ENCODE peak calls at places on chromosomes 16 and 17, in eight cellular contexts. One of them, this sample, is unnamed.
A peak's percentile ranks its signal among the peaks of the same experiment; 100 is the strongest.

GRCh38 chr17:17740627-17741237 is 59.5 kb downstream of the RAI1 start:
- DNase-seq in lower lobe of right lung: no peak
- DNase-seq in testis: peak; percentile 50
- DNase-seq in A549: no peak
- DNase-seq in kidney epithelial cell: no peak
- DNase-seq in CD4-positive, alpha-beta T cell: peak; percentile 25
- DNase-seq in progenitor cell of endocrine pancreas: no peak
- DNase-seq in mammary epithelial cell: peak; percentile 61
- DNase-seq in this sample: no peak

GRCh38 chr16:29804455-29805231 is 1.7 kb upstream of the MAZ start:
- DNase-seq in mammary epithelial cell: no peak
- DNase-seq in CD4-positive, alpha-beta T cell: no peak
- DNase-seq in testis: peak; percentile 59
- DNase-seq in kidney epithelial cell: no peak
- DNase-seq in A549: no peak
- DNase-seq in lower lobe of right lung: peak; percentile 81
- DNase-seq in progenitor cell of endocrine pancreas: no peak
- DNase-seq in this sample: no peak

GRCh38 chr17:44921122-44921882 is 6.0 kb upstream of the GFAP start:
- DNase-seq in kidney epithelial cell: no peak
- DNase-seq in CD4-positive, alpha-beta T cell: no peak
- DNase-seq in lower lobe of right lung: peak; percentile 22
- DNase-seq in mammary epithelial cell: no peak
- DNase-seq in A549: no peak
- DNase-seq in testis: peak; percentile 61
- DNase-seq in progenitor cell of endocrine pancreas: no peak
- DNase-seq in this sample: no peak

GRCh38 chr17:12342609-12343248 is 322.1 kb downstream of the MAP2K4 start:
- DNase-seq in progenitor cell of endocrine pancreas: no peak
- DNase-seq in CD4-positive, alpha-beta T cell: no peak
- DNase-seq in kidney epithelial cell: no peak
- DNase-seq in A549: peak; percentile 22
- DNase-seq in testis: no peak
- DNase-seq in lower lobe of right lung: no peak
- DNase-seq in mammary epithelial cell: no peak
- DNase-seq in this sample: no peak

GRCh38 chr16:68146583-68146982 is 61.4 kb downstream of the NFATC3 start:
- DNase-seq in kidney epithelial cell: no peak
- DNase-seq in A549: no peak
- DNase-seq in lower lobe of right lung: no peak
- DNase-seq in testis: no peak
- DNase-seq in CD4-positive, alpha-beta T cell: no peak
- DNase-seq in mammary epithelial cell: no peak
- DNase-seq in progenitor cell of endocrine pancreas: no peak
- DNase-seq in this sample: no peak

GRCh38 chr16:48617104-48617503 is 7.1 kb upstream of the N4BP1 start:
- DNase-seq in CD4-positive, alpha-beta T cell: no peak
- DNase-seq in progenitor cell of endocrine pancreas: no peak
- DNase-seq in kidney epithelial cell: no peak
- DNase-seq in A549: no peak
- DNase-seq in mammary epithelial cell: no peak
- DNase-seq in lower lobe of right lung: no peak
- DNase-seq in testis: no peak
- DNase-seq in this sample: no peak

GRCh38 chr16:3654249-3654991 is at the start of gene DNASE1:
- DNase-seq in progenitor cell of endocrine pancreas: peak; percentile 75
- DNase-seq in lower lobe of right lung: peak; percentile 67
- DNase-seq in A549: peak; percentile 74
- DNase-seq in kidney epithelial cell: peak; percentile 19
- DNase-seq in mammary epithelial cell: peak; percentile 40
- DNase-seq in CD4-positive, alpha-beta T cell: peak; percentile 35
- DNase-seq in testis: peak; percentile 74
- DNase-seq in this sample: no peak

GRCh38 chr17:76884995-76885896 is 17.0 kb downstream of the MGAT5B start:
- DNase-seq in mammary epithelial cell: no peak
- DNase-seq in CD4-positive, alpha-beta T cell: no peak
- DNase-seq in lower lobe of right lung: no peak
- DNase-seq in kidney epithelial cell: no peak
- DNase-seq in progenitor cell of endocrine pancreas: no peak
- DNase-seq in A549: no peak
- DNase-seq in testis: no peak
- DNase-seq in this sample: no peak

GRCh38 chr17:74746922-74747321 is 1.5 kb upstream of the NHERF1 start:
- DNase-seq in lower lobe of right lung: peak; percentile 44
- DNase-seq in testis: no peak
- DNase-seq in CD4-positive, alpha-beta T cell: no peak
- DNase-seq in progenitor cell of endocrine pancreas: no peak
- DNase-seq in mammary epithelial cell: no peak
- DNase-seq in A549: no peak
- DNase-seq in kidney epithelial cell: no peak
- DNase-seq in this sample: no peak

GRCh38 chr16:89268987-89269735 is 51.7 kb downstream of the ZNF778 start:
- DNase-seq in lower lobe of right lung: no peak
- DNase-seq in mammary epithelial cell: no peak
- DNase-seq in testis: peak; percentile 80
- DNase-seq in CD4-positive, alpha-beta T cell: no peak
- DNase-seq in kidney epithelial cell: no peak
- DNase-seq in A549: no peak
- DNase-seq in progenitor cell of endocrine pancreas: no peak
- DNase-seq in this sample: no peak

GRCh38 chr16:15690296-15690695 is 40.3 kb downstream of the NDE1 start:
- DNase-seq in kidney epithelial cell: no peak
- DNase-seq in testis: no peak
- DNase-seq in progenitor cell of endocrine pancreas: no peak
- DNase-seq in CD4-positive, alpha-beta T cell: no peak
- DNase-seq in mammary epithelial cell: no peak
- DNase-seq in lower lobe of right lung: no peak
- DNase-seq in A549: no peak
- DNase-seq in this sample: no peak

GRCh38 chr17:59783221-59784016 is 76.0 kb downstream of the VMP1 start:
- DNase-seq in CD4-positive, alpha-beta T cell: no peak
- DNase-seq in progenitor cell of endocrine pancreas: no peak
- DNase-seq in kidney epithelial cell: no peak
- DNase-seq in A549: peak; percentile 58
- DNase-seq in mammary epithelial cell: peak; percentile 36
- DNase-seq in testis: no peak
- DNase-seq in lower lobe of right lung: no peak
- DNase-seq in this sample: no peak

GRCh38 chr17:41226051-41226450 is 397 bp upstream of the KRTAP9-2 start:
- DNase-seq in mammary epithelial cell: no peak
- DNase-seq in progenitor cell of endocrine pancreas: no peak
- DNase-seq in A549: no peak
- DNase-seq in kidney epithelial cell: no peak
- DNase-seq in CD4-positive, alpha-beta T cell: no peak
- DNase-seq in lower lobe of right lung: no peak
- DNase-seq in testis: no peak
- DNase-seq in this sample: no peak

GRCh38 chr16:83966153-83966696 is 1.8 kb upstream of the NECAB2 start:
- DNase-seq in mammary epithelial cell: no peak
- DNase-seq in A549: no peak
- DNase-seq in testis: no peak
- DNase-seq in kidney epithelial cell: no peak
- DNase-seq in CD4-positive, alpha-beta T cell: no peak
- DNase-seq in lower lobe of right lung: peak; percentile 24
- DNase-seq in progenitor cell of endocrine pancreas: no peak
- DNase-seq in this sample: no peak

GRCh38 chr17:39679521-39680192 is 8.2 kb downstream of the PGAP3 start:
- DNase-seq in A549: no peak
- DNase-seq in progenitor cell of endocrine pancreas: no peak
- DNase-seq in lower lobe of right lung: no peak
- DNase-seq in testis: no peak
- DNase-seq in mammary epithelial cell: no peak
- DNase-seq in CD4-positive, alpha-beta T cell: peak; percentile 33
- DNase-seq in kidney epithelial cell: no peak
- DNase-seq in this sample: no peak

GRCh38 chr17:66625321-66625767 is 209.6 kb upstream of the CACNG5 start:
- DNase-seq in progenitor cell of endocrine pancreas: no peak
- DNase-seq in mammary epithelial cell: peak; percentile 19
- DNase-seq in CD4-positive, alpha-beta T cell: no peak
- DNase-seq in kidney epithelial cell: no peak
- DNase-seq in lower lobe of right lung: no peak
- DNase-seq in A549: peak; percentile 85
- DNase-seq in testis: no peak
- DNase-seq in this sample: no peak
- TF ChIP-seq CTCF in progenitor cell of endocrine pancreas: peak; percentile 61
- TF ChIP-seq CTCF in mammary epithelial cell: peak; percentile 32
- TF ChIP-seq CTCF in CD4-positive, alpha-beta T cell: no peak
- TF ChIP-seq CTCF in kidney epithelial cell: peak; percentile 45
- TF ChIP-seq CTCF in lower lobe of right lung: peak; percentile 35
- TF ChIP-seq CTCF in A549: peak; percentile 91
- TF ChIP-seq CTCF in testis: peak; percentile 21
- TF ChIP-seq CTCF in this sample: no peak

GRCh38 chr17:1563786-1564613 is 1.4 kb upstream of the PITPNA start:
- DNase-seq in testis: no peak
- DNase-seq in A549: no peak
- DNase-seq in kidney epithelial cell: no peak
- DNase-seq in mammary epithelial cell: no peak
- DNase-seq in progenitor cell of endocrine pancreas: no peak
- DNase-seq in lower lobe of right lung: no peak
- DNase-seq in CD4-positive, alpha-beta T cell: no peak
- DNase-seq in this sample: no peak

GRCh38 chr17:1560582-1561170 is 1.9 kb downstream of the PITPNA start:
- DNase-seq in CD4-positive, alpha-beta T cell: no peak
- DNase-seq in lower lobe of right lung: no peak
- DNase-seq in testis: no peak
- DNase-seq in kidney epithelial cell: no peak
- DNase-seq in mammary epithelial cell: no peak
- DNase-seq in progenitor cell of endocrine pancreas: no peak
- DNase-seq in A549: no peak
- DNase-seq in this sample: no peak

GRCh38 chr17:1562178-1562643 is 381 bp downstream of the PITPNA start:
- DNase-seq in mammary epithelial cell: no peak
- DNase-seq in kidney epithelial cell: no peak
- DNase-seq in testis: no peak
- DNase-seq in A549: peak; percentile 38
- DNase-seq in lower lobe of right lung: peak; percentile 77
- DNase-seq in CD4-positive, alpha-beta T cell: no peak
- DNase-seq in progenitor cell of endocrine pancreas: peak; percentile 35
- DNase-seq in this sample: no peak

GRCh38 chr17:1559743-1560581 is 2.6 kb downstream of the PITPNA start:
- DNase-seq in progenitor cell of endocrine pancreas: no peak
- DNase-seq in A549: no peak
- DNase-seq in testis: no peak
- DNase-seq in kidney epithelial cell: no peak
- DNase-seq in CD4-positive, alpha-beta T cell: no peak
- DNase-seq in mammary epithelial cell: no peak
- DNase-seq in lower lobe of right lung: no peak
- DNase-seq in this sample: no peak

GRCh38 chr17:1561420-1562177 is 993 bp downstream of the PITPNA start:
- DNase-seq in A549: peak; percentile 63
- DNase-seq in mammary epithelial cell: peak; percentile 23
- DNase-seq in testis: no peak
- DNase-seq in lower lobe of right lung: peak; percentile 61
- DNase-seq in CD4-positive, alpha-beta T cell: peak; percentile 33
- DNase-seq in progenitor cell of endocrine pancreas: peak; percentile 42
- DNase-seq in kidney epithelial cell: no peak
- DNase-seq in this sample: no peak
- TF ChIP-seq CTCF in A549: peak; percentile 20
- TF ChIP-seq CTCF in mammary epithelial cell: no peak
- TF ChIP-seq CTCF in testis: peak; percentile 32
- TF ChIP-seq CTCF in lower lobe of right lung: peak; percentile 15
- TF ChIP-seq CTCF in CD4-positive, alpha-beta T cell: peak; percentile 23
- TF ChIP-seq CTCF in progenitor cell of endocrine pancreas: peak; percentile 45
- TF ChIP-seq CTCF in kidney epithelial cell: no peak
- TF ChIP-seq CTCF in this sample: no peak

DNA sequence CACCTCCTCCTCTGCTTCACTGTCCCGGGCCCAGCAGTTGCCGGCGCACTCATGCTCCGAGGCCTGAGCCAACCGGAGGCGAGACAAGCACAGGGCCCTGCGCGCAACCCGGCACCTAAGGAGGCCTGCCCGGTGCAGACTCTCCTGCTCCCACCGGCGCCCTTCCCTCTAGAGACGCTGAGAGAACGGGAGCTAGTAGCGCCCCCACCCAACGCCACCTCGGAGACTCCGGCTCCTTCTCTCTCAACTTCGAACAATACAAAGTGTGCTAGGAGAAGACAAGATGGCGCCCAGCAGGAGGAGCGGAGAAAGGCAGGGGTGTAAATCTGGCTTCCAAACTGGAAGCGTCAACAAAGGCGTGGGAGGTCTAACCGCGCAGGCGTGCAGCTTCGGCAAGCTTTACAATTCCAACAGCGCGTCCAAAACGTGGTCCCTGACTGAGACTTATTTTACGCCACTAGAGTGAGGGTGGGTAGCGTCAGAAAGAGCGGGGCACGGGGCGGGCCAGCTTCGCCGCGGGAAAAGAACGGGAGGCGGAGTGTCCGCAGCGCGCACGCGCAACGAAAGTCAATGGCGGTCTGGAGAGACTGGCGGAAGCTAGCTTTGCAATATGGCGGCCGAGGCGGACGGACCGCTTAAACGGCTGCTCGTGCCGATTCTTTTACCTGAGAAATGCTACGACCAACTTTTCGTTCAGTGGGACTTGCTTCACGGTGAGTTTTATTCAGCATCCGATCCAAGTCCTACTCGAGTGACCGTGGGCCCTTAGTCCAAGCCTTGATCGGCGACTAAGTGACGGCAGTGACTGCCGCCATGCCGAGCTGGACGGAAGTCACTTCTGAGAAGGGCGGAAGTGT is at the start of gene MPDU1:
- DNase-seq in mammary epithelial cell: peak; percentile 95
- DNase-seq in CD4-positive, alpha-beta T cell: peak; percentile 91
- DNase-seq in progenitor cell of endocrine pancreas: peak; percentile 88
- DNase-seq in kidney epithelial cell: peak; percentile 67
- DNase-seq in testis: peak; percentile 97
- DNase-seq in A549: peak; percentile 89
- DNase-seq in lower lobe of right lung: peak; percentile 97
- DNase-seq in this sample: peak; percentile 74
- TF ChIP-seq CTCF in mammary epithelial cell: no peak
- TF ChIP-seq CTCF in CD4-positive, alpha-beta T cell: no peak
- TF ChIP-seq CTCF in progenitor cell of endocrine pancreas: no peak
- TF ChIP-seq CTCF in kidney epithelial cell: no peak
- TF ChIP-seq CTCF in testis: no peak
- TF ChIP-seq CTCF in A549: no peak
- TF ChIP-seq CTCF in lower lobe of right lung: no peak
- TF ChIP-seq CTCF in this sample: no peak

GRCh38 chr16:19555938-19556778 is 655 bp downstream of the VPS35L start:
- DNase-seq in lower lobe of right lung: no peak
- DNase-seq in CD4-positive, alpha-beta T cell: peak; percentile 2
- DNase-seq in testis: peak; percentile 46
- DNase-seq in progenitor cell of endocrine pancreas: peak; percentile 11
- DNase-seq in kidney epithelial cell: no peak
- DNase-seq in mammary epithelial cell: peak; percentile 27
- DNase-seq in A549: peak; percentile 41
- DNase-seq in this sample: no peak
- TF ChIP-seq CTCF in lower lobe of right lung: peak; percentile 17
- TF ChIP-seq CTCF in CD4-positive, alpha-beta T cell: no peak
- TF ChIP-seq CTCF in testis: no peak
- TF ChIP-seq CTCF in progenitor cell of endocrine pancreas: peak; percentile 44
- TF ChIP-seq CTCF in kidney epithelial cell: no peak
- TF ChIP-seq CTCF in mammary epithelial cell: peak; percentile 8
- TF ChIP-seq CTCF in A549: no peak
- TF ChIP-seq CTCF in this sample: no peak

GRCh38 chr17:67993153-67993997 is 2.9 kb downstream of the C17orf58 start:
- DNase-seq in mammary epithelial cell: peak; percentile 73
- DNase-seq in CD4-positive, alpha-beta T cell: peak; percentile 54
- DNase-seq in progenitor cell of endocrine pancreas: peak; percentile 72
- DNase-seq in lower lobe of right lung: peak; percentile 91
- DNase-seq in kidney epithelial cell: no peak
- DNase-seq in testis: peak; percentile 89
- DNase-seq in A549: peak; percentile 77
- DNase-seq in this sample: peak; percentile 34
- TF ChIP-seq CTCF in mammary epithelial cell: no peak
- TF ChIP-seq CTCF in CD4-positive, alpha-beta T cell: no peak
- TF ChIP-seq CTCF in progenitor cell of endocrine pancreas: no peak
- TF ChIP-seq CTCF in lower lobe of right lung: no peak
- TF ChIP-seq CTCF in kidney epithelial cell: no peak
- TF ChIP-seq CTCF in testis: peak; percentile 22
- TF ChIP-seq CTCF in A549: no peak
- TF ChIP-seq CTCF in this sample: no peak

This sample was measured in omental fat pad.